ENCODE peak calls at places on chromosomes 1 and 21, in nine cellular contexts. X is A549, F is H1, E is testis, K is heart left ventricle, I is ovary, A is body of pancreas, D is breast epithelium, H is stomach. V is an unnamed sample.

GRCh38 chr21:45074818-45075605 is 632 bp downstream of the ADARB1 start:
- DNase-seq in X (no peak), F (no peak), E (peak; percentile 23), K (no peak), I (peak; percentile 35), A (peak; percentile 25), D (no peak), H (peak; percentile 26), V (peak; percentile 87)

GRCh38 chr1:64516301-64516700 is 46.4 kb downstream of the CACHD1 start:
- DNase-seq in X (no peak), F (no peak), E (no peak), K (no peak), I (no peak), A (no peak), D (no peak), H (no peak), V (no peak)

GRCh38 chr1:205497351-205497750 is 7.1 kb upstream of the CDK18 start:
- DNase-seq in X (no peak), F (no peak), E (no peak), K (no peak), I (no peak), A (no peak), D (no peak), H (peak; percentile 79), V (no peak)

GRCh38 chr1:58158465-58159423 is 387.8 kb downstream of the OMA1 start:
- DNase-seq in X (no peak), F (no peak), E (no peak), K (no peak), I (no peak), A (no peak), D (no peak), H (no peak), V (no peak)

GRCh38 chr1:231040019-231040799 is at the start of gene FAM89A:
- DNase-seq in X (peak; percentile 72), F (no peak), E (peak; percentile 63), K (peak; percentile 68), I (peak; percentile 83), A (peak; percentile 72), D (peak; percentile 25), H (peak; percentile 74), V (no peak)

GRCh38 chr1:30402031-30402430 is 321.4 kb downstream of the MATN1 start:
- DNase-seq in X (no peak), F (no peak), E (no peak), K (no peak), I (no peak), A (no peak), D (no peak), H (no peak), V (no peak)

GRCh38 chr1:12296623-12297022 is 66.8 kb downstream of the VPS13D start:
- DNase-seq in X (no peak), F (no peak), E (no peak), K (no peak), I (no peak), A (no peak), D (no peak), H (no peak), V (no peak)

GRCh38 chr1:245431706-245432105 is 276.9 kb downstream of the KIF26B start:
- DNase-seq in X (no peak), F (no peak), E (no peak), K (no peak), I (no peak), A (no peak), D (no peak), H (no peak), V (no peak)

GRCh38 chr1:54153548-54154439 is 994 bp upstream of the CDCP2 start:
- DNase-seq in X (no peak), F (no peak), E (peak; percentile 55), K (no peak), I (peak; percentile 33), A (peak; percentile 65), D (peak; percentile 71), H (peak; percentile 75), V (peak; percentile 93)

GRCh38 chr1:86581250-86581649 is 34.4 kb downstream of the CLCA4 start:
- DNase-seq in X (no peak), F (no peak), E (no peak), K (no peak), I (no peak), A (no peak), D (no peak), H (no peak), V (no peak)

GRCh38 chr1:11997081-11997851 is 17.0 kb downstream of the MFN2 start:
- DNase-seq in X (no peak), F (no peak), E (no peak), K (no peak), I (no peak), A (no peak), D (no peak), H (no peak), V (no peak)

GRCh38 chr21:43865471-43866181 is 603 bp downstream of the AGPAT3 start:
- DNase-seq in X (peak; percentile 30), F (no peak), E (peak; percentile 49), K (peak; percentile 59), I (peak; percentile 65), A (peak; percentile 48), D (no peak), H (peak; percentile 69), V (no peak)

GRCh38 chr1:192601145-192602048 is 25.8 kb downstream of the RGS1 start:
- DNase-seq in X (no peak), F (no peak), E (no peak), K (no peak), I (no peak), A (no peak), D (no peak), H (no peak), V (no peak)

GRCh38 chr1:207004931-207005830 is 27.4 kb downstream of the C1orf116 start:
- DNase-seq in X (peak; percentile 77), F (no peak), E (peak; percentile 79), K (peak; percentile 32), I (no peak), A (peak; percentile 75), D (peak; percentile 57), H (peak; percentile 76), V (no peak)

DNA sequence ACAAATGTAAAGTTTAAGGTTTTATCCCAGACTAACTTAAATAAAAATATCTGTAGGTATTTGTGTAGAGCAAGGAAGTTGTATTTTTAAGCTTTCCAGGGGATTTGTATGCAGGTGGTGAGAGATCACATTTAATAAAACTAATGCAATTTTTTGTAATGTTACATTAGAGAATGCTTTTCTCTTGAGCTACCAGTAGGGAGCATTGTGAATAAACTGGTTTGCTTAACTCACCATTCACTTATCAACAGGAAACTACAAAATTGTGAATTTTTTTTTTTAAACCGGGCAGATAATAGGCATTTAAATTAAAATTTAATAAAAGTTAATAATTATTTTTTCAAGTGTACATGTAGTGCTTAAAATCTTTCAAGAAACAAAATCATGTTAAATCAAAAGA is 78.6 kb downstream of the IVNS1ABP start:
- DNase-seq in X (peak; percentile 7), F (no peak), E (no peak), K (no peak), I (no peak), A (no peak), D (no peak), H (no peak), V (no peak)
- TF ChIP-seq CTCF in X (peak; percentile 34), F (no peak), E (no peak), K (peak; percentile 41), I (no peak), A (no peak), D (no peak), H (no peak), V (no peak)

GRCh38 chr1:9716404-9717192 is 65.1 kb downstream of the PIK3CD start:
- DNase-seq in X (no peak), F (no peak), E (no peak), K (no peak), I (peak; percentile 45), A (no peak), D (no peak), H (no peak), V (no peak)

GRCh38 chr1:9719978-9720722 is 68.6 kb downstream of the PIK3CD start:
- DNase-seq in X (no peak), F (no peak), E (no peak), K (no peak), I (no peak), A (no peak), D (no peak), H (no peak), V (no peak)

GRCh38 chr1:9715536-9716226 is 64.2 kb downstream of the PIK3CD start:
- DNase-seq in X (no peak), F (no peak), E (no peak), K (no peak), I (peak; percentile 34), A (no peak), D (no peak), H (no peak), V (no peak)

GRCh38 chr1:9718006-9718680 is 66.6 kb downstream of the PIK3CD start:
- DNase-seq in X (no peak), F (no peak), E (no peak), K (no peak), I (no peak), A (no peak), D (no peak), H (no peak), V (no peak)

GRCh38 chr1:9717193-9718005 is 65.9 kb downstream of the PIK3CD start:
- DNase-seq in X (no peak), F (no peak), E (peak; percentile 69), K (peak; percentile 49), I (peak; percentile 79), A (no peak), D (peak; percentile 83), H (peak; percentile 62), V (peak; percentile 75)
- TF ChIP-seq POLR2A in X (no peak), F (no peak), E (no peak), K (no peak), I (no peak), A (no peak), D (no peak), H (no peak), V (no peak)

DNA sequence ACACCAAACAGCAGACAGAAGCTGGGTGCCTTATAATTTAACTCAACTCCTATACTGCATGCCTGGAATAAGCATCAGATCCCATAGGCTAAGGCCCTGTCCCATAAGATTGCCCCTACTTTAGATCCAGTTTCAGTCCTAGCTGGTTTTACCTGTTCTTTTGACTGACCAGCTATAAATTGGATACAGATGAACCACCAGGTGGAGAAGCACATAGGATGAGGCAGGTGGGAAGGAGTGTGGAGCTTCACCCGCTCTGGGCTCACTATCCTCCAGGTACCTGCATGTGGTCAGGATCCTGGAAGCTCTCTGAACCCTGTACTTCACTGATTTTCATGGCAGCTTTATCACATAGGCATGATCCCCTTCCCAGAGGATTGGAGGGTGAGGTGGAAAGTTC is 51.3 kb downstream of the MAST2 start:
- DNase-seq in X (no peak), F (no peak), E (no peak), K (no peak), I (no peak), A (no peak), D (no peak), H (no peak), V (no peak)
- TF ChIP-seq CTCF in X (no peak), F (no peak), E (no peak), K (no peak), I (no peak), A (no peak), D (no peak), H (no peak), V (no peak)

DNA sequence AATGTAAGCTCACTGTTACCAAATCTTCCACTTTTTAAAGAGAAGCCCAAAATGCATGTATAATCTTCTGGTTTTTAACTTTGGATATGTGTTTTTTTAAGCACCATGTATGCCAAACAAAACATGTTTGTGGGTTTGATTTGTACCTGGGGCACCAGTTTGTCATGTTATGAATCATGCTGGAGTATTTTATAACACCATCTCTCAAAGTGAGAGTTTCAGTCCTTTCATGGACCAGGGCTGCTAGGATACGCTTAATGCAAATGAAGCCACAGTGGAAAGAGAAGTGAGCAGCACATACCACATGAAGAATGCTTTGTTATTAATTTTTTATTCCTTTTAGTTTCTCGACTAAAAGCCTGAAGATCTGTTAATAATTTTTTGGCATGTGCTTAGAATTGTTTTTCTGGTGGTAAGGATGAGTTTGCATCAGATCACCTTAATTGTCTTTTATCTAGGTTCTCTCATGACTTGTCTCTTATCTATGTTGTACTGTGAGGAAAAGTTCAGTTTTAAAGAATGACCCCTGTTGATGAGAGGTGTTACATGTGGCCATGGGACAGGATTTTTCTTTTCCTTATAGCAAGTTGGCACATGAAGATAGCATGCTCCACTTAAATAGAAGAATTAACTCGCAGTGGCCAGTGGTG is 2.0 kb upstream of the RABGAP1L start:
- DNase-seq in X (no peak), F (no peak), E (no peak), K (no peak), I (no peak), A (no peak), D (no peak), H (no peak), V (no peak)
- TF ChIP-seq POLR2A in X (no peak), F (no peak), E (no peak), K (no peak), I (no peak), A (no peak), D (no peak), H (no peak), V (no peak)